ENCODE peak calls at places on chromosomes 5 and 9, in four cellular contexts. Y, L, C and J are unnamed samples.

GRCh38 chr9:121770415-121771273 is 119.2 kb downstream of the DAB2IP start:
- DNase-seq in Y (no peak), L (no peak), C (no peak), J (peak)

GRCh38 chr5:126624534-126624933 is 23.8 kb downstream of the PHAX start:
- DNase-seq in Y (no peak), L (peak), C (no peak), J (peak)

GRCh38 chr5:157175071-157175612 is 5.5 kb upstream of the ITK start:
- DNase-seq in Y (no peak), L (no peak), C (no peak), J (no peak)

GRCh38 chr5:116038817-116039216 is 6.5 kb downstream of the ARL14EPL start:
- DNase-seq in Y (no peak), L (no peak), C (no peak), J (no peak)

GRCh38 chr9:121861501-121862180 is 210.2 kb downstream of the DAB2IP start:
- DNase-seq in Y (no peak), L (peak), C (peak), J (no peak)

GRCh38 chr5:1288439-1289335 is 6.2 kb downstream of the TERT start:
- DNase-seq in Y (no peak), L (no peak), C (peak), J (no peak)

GRCh38 chr5:171537923-171538537 is 118.6 kb downstream of the FGF18 start:
- DNase-seq in Y (no peak), L (no peak), C (no peak), J (no peak)

GRCh38 chr5:56735845-56736641 is 79.3 kb upstream of the MAP3K1 start:
- DNase-seq in Y (no peak), L (no peak), C (no peak), J (no peak)

GRCh38 chr5:77908787-77909186 is 132.6 kb upstream of the TBCA start:
- DNase-seq in Y (no peak), L (no peak), C (no peak), J (no peak)

GRCh38 chr9:70480405-70480980 is 66.0 kb upstream of the KLF9 start:
- DNase-seq in Y (no peak), L (no peak), C (no peak), J (peak)

GRCh38 chr5:125004009-125004408 is 257.6 kb upstream of the ZNF608 start:
- DNase-seq in Y (no peak), L (no peak), C (no peak), J (no peak)

GRCh38 chr5:10151656-10152055 is 98.0 kb downstream of the ATPSCKMT start:
- DNase-seq in Y (no peak), L (no peak), C (no peak), J (peak)

GRCh38 chr5:169696621-169697517 is 59.8 kb downstream of the DOCK2 start:
- DNase-seq in Y (no peak), L (no peak), C (no peak), J (peak)

GRCh38 chr9:109934499-109935214 is 154.7 kb downstream of the PALM2AKAP2 start:
- DNase-seq in Y (no peak), L (peak), C (no peak), J (peak)

GRCh38 chr9:135156525-135157510 is 69.3 kb downstream of the OLFM1 start:
- DNase-seq in Y (peak), L (peak), C (peak), J (peak)

GRCh38 chr5:131387236-131387635 is 123.4 kb downstream of the CDC42SE2 start:
- DNase-seq in Y (no peak), L (no peak), C (no peak), J (no peak)

DNA sequence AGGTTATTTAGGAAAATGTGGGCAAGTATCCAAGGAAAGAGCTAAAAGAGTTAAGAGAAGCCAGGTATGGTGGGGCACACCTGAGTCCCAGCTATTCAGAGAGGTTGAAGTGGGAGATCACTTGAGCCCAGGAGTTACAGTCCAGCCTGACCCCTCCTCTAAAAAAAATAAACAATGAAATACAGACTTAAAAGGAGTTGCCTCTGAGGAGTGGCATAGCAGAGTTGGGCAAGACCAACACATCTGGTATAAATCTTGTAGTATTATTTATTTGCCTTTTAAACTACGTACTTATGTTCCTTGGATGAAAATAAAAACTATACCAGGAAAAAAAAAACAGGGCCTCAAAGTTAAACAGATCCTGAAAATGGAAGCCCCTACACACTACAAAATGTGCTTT is 48.2 kb downstream of the MED27 start:
- DNase-seq in Y (no peak), L (no peak), C (no peak), J (no peak)
- H4K5ac ChIP-seq in Y (no peak), L (no peak), C (no peak), J (no peak)

GRCh38 chr5:2989517-2989916 is 238.0 kb upstream of the IRX2 start:
- DNase-seq in Y (no peak), L (peak), C (no peak), J (no peak)
- H4K5ac ChIP-seq in Y (no peak), L (no peak), C (no peak), J (no peak)

GRCh38 chr5:54756796-54757402 is 228.5 kb downstream of the ESM1 start:
- DNase-seq in Y (no peak), L (no peak), C (no peak), J (peak)

GRCh38 chr5:54758038-54758437 is 227.4 kb downstream of the ESM1 start:
- DNase-seq in Y (no peak), L (no peak), C (no peak), J (peak)

GRCh38 chr5:54754878-54755277 is 230.5 kb downstream of the ESM1 start:
- DNase-seq in Y (no peak), L (no peak), C (no peak), J (no peak)

GRCh38 chr5:54756301-54756700 is 229.1 kb downstream of the ESM1 start:
- DNase-seq in Y (no peak), L (no peak), C (no peak), J (no peak)

GRCh38 chr5:54757541-54757940 is 227.9 kb downstream of the ESM1 start:
- DNase-seq in Y (no peak), L (no peak), C (no peak), J (no peak)
- H4K5ac ChIP-seq in Y (no peak), L (no peak), C (no peak), J (peak)

DNA sequence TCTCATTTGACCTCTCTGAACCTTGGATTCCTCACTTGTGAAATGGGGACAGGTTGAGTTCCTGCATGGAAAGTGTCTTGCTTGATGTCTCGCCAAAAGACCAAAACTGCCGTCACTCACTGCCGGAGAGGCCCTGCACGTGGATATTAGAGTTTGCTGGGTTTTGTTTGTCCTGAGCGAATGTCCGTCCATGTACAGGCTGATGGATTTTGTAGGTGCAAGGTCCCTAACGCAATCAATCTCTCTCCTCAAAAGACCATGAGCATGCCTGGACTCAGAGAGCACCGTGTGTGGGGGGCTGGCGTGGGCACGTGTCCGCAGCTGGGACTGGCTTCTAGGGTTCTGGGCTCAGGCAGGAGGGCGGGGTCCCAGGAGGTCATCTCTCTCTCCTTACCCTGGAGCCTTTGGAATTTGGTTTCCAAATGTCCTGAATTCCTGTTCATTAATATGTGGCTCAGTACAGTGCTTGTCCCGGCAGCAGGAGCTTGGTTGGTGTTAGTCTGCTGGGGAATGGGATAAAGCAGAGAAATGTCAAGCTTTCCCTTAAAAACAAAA is 146.0 kb upstream of the IER5L start:
- DNase-seq in Y (no peak), L (no peak), C (no peak), J (no peak)
- H4K5ac ChIP-seq in Y (no peak), L (no peak), C (no peak), J (no peak)

GRCh38 chr9:128505414-128505765 is 871 bp downstream of the GLE1 start:
- DNase-seq in Y (no peak), L (peak), C (no peak), J (peak)
- H4K5ac ChIP-seq in Y (no peak), L (no peak), C (no peak), J (no peak)

GRCh38 chr9:137262909-137263285 is 7.8 kb downstream of the NELFB start:
- DNase-seq in Y (no peak), L (no peak), C (no peak), J (no peak)
- H4K5ac ChIP-seq in Y (no peak), L (no peak), C (no peak), J (no peak)

GRCh38 chr9:36985061-36985768 is 48.9 kb downstream of the PAX5 start:
- DNase-seq in Y (no peak), L (no peak), C (no peak), J (no peak)
- H4K5ac ChIP-seq in Y (no peak), L (no peak), C (no peak), J (no peak)

GRCh38 chr5:155906046-155906445 is 420.9 kb upstream of the SGCD start:
- DNase-seq in Y (no peak), L (peak), C (no peak), J (no peak)
- H4K5ac ChIP-seq in Y (no peak), L (no peak), C (no peak), J (no peak)